ENCODE peak calls at places on chromosomes 5 and 9, in nine cellular contexts. G, L, Z, B, M, S, T, Q and C are unnamed samples.
A peak's percentile ranks its signal among the peaks of the same experiment; 100 is the strongest.

GRCh38 chr5:142412581-142412980 is 87.8 kb upstream of the SPRY4 start:
- ATAC-seq in G (no peak), S (no peak), Q (no peak), M (peak; percentile 31), T (no peak), B (no peak), Z (no peak), L (no peak), C (no peak)

GRCh38 chr9:85536514-85536913 is 205.2 kb downstream of the AGTPBP1 start:
- ATAC-seq in T (peak; percentile 66), G (no peak), L (no peak), Z (no peak), S (no peak), M (no peak), Q (no peak), B (no peak), C (no peak)

GRCh38 chr5:124870070-124870469 is 123.6 kb upstream of the ZNF608 start:
- ATAC-seq in S (no peak), M (no peak), T (no peak), G (peak; percentile 37), Q (no peak), B (peak; percentile 18), L (no peak), Z (no peak), C (no peak)

GRCh38 chr9:105508530-105508929 is 49.4 kb upstream of the FKTN start:
- ATAC-seq in M (no peak), Z (no peak), L (no peak), Q (no peak), G (no peak), S (no peak), T (no peak), B (no peak), C (no peak)

GRCh38 chr9:98964911-98965336 is 21.2 kb downstream of the COL15A1 start:
- ATAC-seq in G (no peak), T (no peak), M (no peak), B (peak; percentile 15), Q (no peak), L (no peak), S (no peak), Z (no peak), C (no peak)

GRCh38 chr5:173591300-173591622 is 25.2 kb downstream of the BOD1 start:
- ATAC-seq in L (no peak), Q (no peak), T (no peak), Z (no peak), B (no peak), G (peak; percentile 38), M (no peak), S (no peak), C (no peak)

GRCh38 chr9:87109182-87109581 is 161.9 kb upstream of the GAS1 start:
- ATAC-seq in Z (no peak), M (no peak), Q (no peak), L (no peak), G (peak; percentile 67), B (no peak), T (no peak), S (no peak), C (no peak)

GRCh38 chr9:127154003-127154389 is 31.6 kb upstream of the ANGPTL2 start:
- ATAC-seq in M (peak; percentile 32), Z (no peak), L (peak; percentile 36), T (peak; percentile 41), B (no peak), G (peak; percentile 39), Q (no peak), S (no peak), C (no peak)

GRCh38 chr9:69976165-69976564 is 67.5 kb upstream of the MAMDC2 start:
- ATAC-seq in L (no peak), S (no peak), G (peak; percentile 48), T (no peak), Q (peak; percentile 86), B (no peak), Z (no peak), M (no peak), C (no peak)

GRCh38 chr9:125153712-125154367 is 10.5 kb upstream of the SCAI start:
- ATAC-seq in M (no peak), L (no peak), Q (no peak), B (no peak), G (no peak), Z (no peak), T (no peak), S (no peak), C (no peak)

GRCh38 chr5:129114539-129115193 is 20.1 kb downstream of the ISOC1 start:
- ATAC-seq in M (no peak), S (peak; percentile 74), Q (no peak), B (no peak), L (no peak), Z (peak; percentile 80), T (no peak), G (no peak), C (peak; percentile 91)

GRCh38 chr9:728535-728934 is 113.0 kb upstream of the DMRT1 start:
- ATAC-seq in M (no peak), B (no peak), Z (no peak), G (no peak), T (no peak), L (no peak), S (no peak), Q (no peak), C (no peak)

GRCh38 chr5:151931260-151931659 is 6.6 kb upstream of the GLRA1 start:
- ATAC-seq in Z (no peak), Q (no peak), B (no peak), S (no peak), M (no peak), L (no peak), G (no peak), T (no peak), C (no peak)

GRCh38 chr9:94644543-94644942 is 5.2 kb upstream of the FBP1 start:
- ATAC-seq in Q (no peak), T (no peak), S (no peak), G (peak; percentile 17), Z (no peak), L (no peak), B (no peak), M (no peak), C (no peak)

GRCh38 chr9:81557957-81558791 is 131.2 kb downstream of the TLE1 start:
- ATAC-seq in Z (no peak), G (peak; percentile 72), M (no peak), T (peak; percentile 85), S (no peak), Q (no peak), B (peak; percentile 90), L (peak; percentile 74), C (no peak)

GRCh38 chr9:127838375-127839078 is 15.9 kb downstream of the ENG start:
- ATAC-seq in M (no peak), Q (peak; percentile 98), S (peak; percentile 22), Z (no peak), B (peak; percentile 36), G (peak; percentile 88), T (peak; percentile 68), L (peak; percentile 80), C (no peak)

GRCh38 chr5:121671624-121672023 is 180.1 kb upstream of the FTMT start:
- ATAC-seq in L (no peak), G (no peak), Z (no peak), Q (no peak), B (no peak), S (no peak), T (no peak), M (no peak), C (no peak)

GRCh38 chr5:10352404-10353240 is 873 bp upstream of the MARCHF6 start:
- ATAC-seq in Q (peak; percentile 4), T (peak; percentile 43), B (peak; percentile 3), S (peak; percentile 9), L (peak; percentile 29), M (peak; percentile 72), G (peak; percentile 44), Z (peak; percentile 17), C (peak; percentile 22)

GRCh38 chr5:55438931-55439477 is 95.8 kb downstream of the PLPP1 start:
- ATAC-seq in Q (no peak), T (peak; percentile 31), Z (no peak), M (no peak), G (peak; percentile 44), S (no peak), L (peak; percentile 71), B (peak; percentile 27), C (no peak)

GRCh38 chr9:75200892-75201470 is 112.7 kb downstream of the OSTF1 start:
- ATAC-seq in S (no peak), G (no peak), B (no peak), Z (no peak), Q (no peak), T (peak; percentile 38), M (no peak), L (peak; percentile 85), C (peak; percentile 29)

GRCh38 chr5:74067748-74068541 is 441.9 kb downstream of the ARHGEF28 start:
- ATAC-seq in B (no peak), T (no peak), Q (peak; percentile 70), G (no peak), Z (no peak), M (no peak), S (no peak), L (no peak), C (no peak)

GRCh38 chr9:2008372-2008771 is 6.8 kb upstream of the SMARCA2 start:
- ATAC-seq in Z (no peak), Q (no peak), T (no peak), B (no peak), L (no peak), M (no peak), G (no peak), S (no peak), C (no peak)

GRCh38 chr5:42235837-42236236 is 187.4 kb upstream of the GHR start:
- ATAC-seq in G (no peak), Z (no peak), T (no peak), B (no peak), M (no peak), Q (no peak), L (no peak), S (no peak), C (no peak)

GRCh38 chr5:106094128-106094726 is 1576.5 kb downstream of the EFNA5 start:
- ATAC-seq in L (no peak), G (no peak), B (no peak), Q (peak; percentile 97), Z (no peak), S (no peak), T (no peak), M (no peak), C (no peak)

GRCh38 chr5:131671409-131671808 is 36.4 kb upstream of the RAPGEF6 start:
- ATAC-seq in T (peak; percentile 22), B (no peak), G (peak; percentile 30), L (peak; percentile 9), Q (no peak), M (peak; percentile 60), Z (peak; percentile 78), S (peak; percentile 52), C (peak; percentile 48)

GRCh38 chr5:137737349-137738256 is 1.7 kb upstream of the KLHL3 start:
- ATAC-seq in Z (peak; percentile 69), M (no peak), G (peak; percentile 80), L (no peak), S (peak; percentile 70), Q (peak; percentile 59), B (no peak), T (no peak), C (peak; percentile 84)

GRCh38 chr5:158637039-158637438 is 462.7 kb downstream of the EBF1 start:
- ATAC-seq in Q (no peak), L (peak; percentile 43), S (no peak), Z (no peak), G (no peak), T (no peak), B (no peak), M (no peak), C (no peak)

GRCh38 chr5:142303576-142303975 is 21.2 kb downstream of the SPRY4 start:
- ATAC-seq in L (no peak), S (no peak), Z (no peak), M (no peak), Q (no peak), T (no peak), B (no peak), G (no peak), C (no peak)

GRCh38 chr9:130290353-130291181 is 25.0 kb downstream of the HMCN2 start:
- ATAC-seq in L (peak; percentile 49), S (no peak), G (peak; percentile 49), M (no peak), Q (no peak), T (no peak), Z (no peak), B (peak; percentile 33), C (no peak)

GRCh38 chr9:133713960-133714495 is 24.1 kb downstream of the SARDH start:
- ATAC-seq in G (no peak), M (no peak), L (no peak), Z (no peak), B (no peak), S (no peak), T (no peak), Q (no peak), C (no peak)

GRCh38 chr9:111759762-111760639 is 34.7 kb downstream of the SHOC1 start:
- ATAC-seq in S (peak; percentile 65), Z (peak; percentile 70), B (peak; percentile 87), T (peak; percentile 95), M (peak; percentile 82), G (peak; percentile 84), L (peak; percentile 97), Q (peak; percentile 82), C (peak; percentile 75)